ENCODE peak calls at places on chromosomes 12 and 14, in five cellular contexts. M is H1, C is HCT116, A is endothelial cell of umbilical vein, N is SK-N-SH. P is an unnamed sample.

GRCh38 chr12:7512528-7512927 is 9.0 kb upstream of the CD163 start:
- DNase-seq in M (no peak), A (no peak), C (peak), N (no peak), P (peak)

GRCh38 chr12:89135976-89136634 is 216.2 kb downstream of the DUSP6 start:
- DNase-seq in M (no peak), N (no peak), C (peak), A (no peak), P (peak)

GRCh38 chr12:89927226-89927698 is 218.6 kb upstream of the ATP2B1 start:
- DNase-seq in N (no peak), A (no peak), M (no peak), C (no peak), P (peak)

GRCh38 chr12:94200069-94200468 is 51.7 kb downstream of the PLXNC1 start:
- DNase-seq in C (no peak), A (no peak), N (no peak), M (no peak), P (no peak)

GRCh38 chr12:22573181-22573580 is 28.8 kb upstream of the C2CD5 start:
- DNase-seq in C (no peak), M (no peak), N (no peak), A (no peak), P (no peak)

GRCh38 chr14:103118019-103118662 is 5.1 kb upstream of the TNFAIP2 start:
- DNase-seq in A (peak), N (no peak), C (no peak), M (no peak), P (peak)

GRCh38 chr12:47238665-47239064 is 158.9 kb upstream of the AMIGO2 start:
- DNase-seq in A (no peak), M (no peak), N (no peak), C (no peak), P (no peak)

GRCh38 chr14:90808759-90809529 is 7.3 kb downstream of the TTC7B start:
- DNase-seq in C (no peak), A (no peak), N (no peak), M (no peak), P (peak)

GRCh38 chr12:111705672-111706071 is 19.8 kb downstream of the ACAD10 start:
- DNase-seq in M (no peak), N (no peak), A (peak), C (no peak), P (peak)

GRCh38 chr12:111706145-111706544 is 20.3 kb downstream of the ACAD10 start:
- DNase-seq in N (no peak), A (no peak), C (no peak), M (no peak), P (no peak)
- H3K4me3 ChIP-seq in N (no peak), A (no peak), C (no peak), M (no peak), P (no peak)

GRCh38 chr12:125892276-125892675 is 827.0 kb downstream of the AACS start:
- DNase-seq in A (no peak), N (no peak), M (no peak), C (no peak), P (no peak)

GRCh38 chr12:125888921-125889320 is 823.7 kb downstream of the AACS start:
- DNase-seq in M (no peak), C (no peak), N (no peak), A (no peak), P (no peak)

GRCh38 chr12:125890366-125890905 is 825.2 kb downstream of the AACS start:
- DNase-seq in C (no peak), M (no peak), N (no peak), A (no peak), P (no peak)

GRCh38 chr12:125890983-125891382 is 825.7 kb downstream of the AACS start:
- DNase-seq in C (no peak), M (no peak), N (no peak), A (no peak), P (no peak)

GRCh38 chr12:125889742-125890141 is 824.5 kb downstream of the AACS start:
- DNase-seq in N (no peak), C (no peak), M (no peak), A (no peak), P (no peak)
- TF ChIP-seq MAX in N (no peak), C (no peak), M (no peak), A (no peak), P (no peak)

GRCh38 chr12:3492868-3493224 is 1.8 kb downstream of the PRMT8 start:
- DNase-seq in M (no peak), N (no peak), C (no peak), A (no peak), P (no peak)

GRCh38 chr12:3487027-3487426 is 4.0 kb upstream of the PRMT8 start:
- DNase-seq in N (no peak), M (no peak), C (no peak), A (no peak), P (no peak)

GRCh38 chr12:3490848-3491382 is at the start of gene PRMT8:
- DNase-seq in N (peak), A (no peak), C (no peak), M (peak), P (no peak)

GRCh38 chr12:3491938-3492867 is 1.2 kb downstream of the PRMT8 start:
- DNase-seq in C (no peak), N (peak), M (peak), A (peak), P (peak)

DNA sequence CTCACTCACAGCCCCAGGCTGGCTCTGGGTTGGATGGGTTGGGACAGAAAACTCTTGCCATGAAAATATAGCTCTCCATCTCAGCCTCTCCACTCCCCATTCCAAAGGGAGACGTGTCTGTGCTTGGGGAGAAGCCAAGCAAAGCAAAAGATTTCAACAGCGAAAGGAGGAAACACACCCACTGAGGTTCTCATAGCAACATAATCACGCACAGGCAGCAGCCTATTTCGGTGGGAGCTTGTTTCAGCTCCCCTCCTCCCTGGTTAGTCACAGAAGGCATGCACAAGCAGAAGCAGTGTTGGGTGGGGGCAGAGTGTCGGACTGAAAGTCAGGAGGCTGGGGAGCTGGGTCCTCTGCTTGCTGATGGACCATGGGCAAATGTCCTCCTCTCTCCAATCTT is 1.9 kb upstream of the PRMT8 start:
- DNase-seq in A (no peak), C (no peak), M (no peak), N (no peak), P (no peak)
- H3K4me3 ChIP-seq in A (no peak), C (no peak), M (no peak), N (no peak), P (no peak)

GRCh38 chr12:102321305-102322082 is 123.9 kb upstream of the PMCH start:
- DNase-seq in A (no peak), M (no peak), C (no peak), N (no peak), P (no peak)
- TF ChIP-seq MAX in A (no peak), M (no peak), C (no peak), N (no peak), P (no peak)

P was measured in NB4.